ENCODE peak calls at places on chromosome 5, in nine cellular contexts. I, Q, V, T, G, M, A, F and L are unnamed samples.

GRCh38 chr5:142181096-142181495 is 72.5 kb downstream of the NDFIP1 start:
- DNase-seq in G (no peak), Q (no peak), T (no peak), A (no peak), F (no peak), V (no peak), I (no peak), M (no peak), L (no peak)

GRCh38 chr5:170449232-170449631 is 54.6 kb upstream of the KCNIP1 start:
- DNase-seq in A (no peak), F (no peak), G (no peak), T (no peak), Q (no peak), M (no peak), V (no peak), I (no peak), L (no peak)

GRCh38 chr5:171721469-171721868 is 64.1 kb upstream of the SMIM23 start:
- DNase-seq in F (no peak), V (no peak), A (no peak), I (no peak), Q (no peak), G (no peak), M (no peak), T (no peak), L (no peak)

GRCh38 chr5:658103-658502 is 35.0 kb downstream of the TPPP start:
- DNase-seq in F (no peak), V (peak), I (no peak), Q (no peak), G (no peak), A (no peak), T (no peak), M (no peak), L (no peak)

GRCh38 chr5:110086658-110087388 is 397.1 kb downstream of the MAN2A1 start:
- DNase-seq in Q (peak), M (peak), V (peak), G (peak), I (no peak), F (no peak), A (no peak), T (no peak), L (peak)

GRCh38 chr5:140253985-140254384 is 48.9 kb downstream of the PFDN1 start:
- DNase-seq in M (no peak), Q (no peak), F (no peak), A (no peak), V (peak), G (no peak), T (no peak), I (no peak), L (peak)

GRCh38 chr5:65244031-65244430 is 237.7 kb downstream of the ADAMTS6 start:
- DNase-seq in A (no peak), Q (no peak), V (no peak), T (no peak), F (no peak), G (no peak), M (no peak), I (no peak), L (no peak)

GRCh38 chr5:150692276-150692675 is 8.6 kb downstream of the RBM22 start:
- DNase-seq in G (no peak), M (no peak), Q (no peak), V (no peak), F (no peak), A (no peak), I (no peak), T (no peak), L (no peak)

GRCh38 chr5:135149956-135150723 is 116.1 kb upstream of the PITX1 start:
- DNase-seq in A (peak), Q (no peak), T (no peak), I (no peak), M (no peak), F (no peak), V (no peak), G (no peak), L (no peak)

GRCh38 chr5:79093762-79094161 is 17.8 kb upstream of the BHMT start:
- DNase-seq in F (no peak), Q (no peak), V (no peak), I (no peak), A (peak), M (no peak), G (no peak), T (no peak), L (no peak)

GRCh38 chr5:125198270-125198974 is 452.0 kb upstream of the ZNF608 start:
- DNase-seq in Q (peak), A (peak), I (peak), M (no peak), G (no peak), F (peak), T (no peak), V (peak), L (peak)

GRCh38 chr5:159010611-159011497 is 88.9 kb downstream of the EBF1 start:
- DNase-seq in Q (peak), V (no peak), G (no peak), M (no peak), F (no peak), I (peak), A (no peak), T (no peak), L (peak)

GRCh38 chr5:157597277-157597676 is 21.7 kb upstream of the ADAM19 start:
- DNase-seq in V (no peak), A (no peak), F (peak), G (no peak), M (no peak), Q (no peak), T (no peak), I (peak), L (no peak)

GRCh38 chr5:115461506-115462290 is 82.9 kb downstream of the FEM1C start:
- DNase-seq in F (no peak), V (peak), Q (no peak), A (no peak), T (no peak), M (peak), I (no peak), G (no peak), L (peak)

GRCh38 chr5:37810311-37810710 is 29.5 kb downstream of the GDNF start:
- DNase-seq in V (peak), M (no peak), T (no peak), Q (no peak), G (no peak), F (no peak), A (no peak), I (no peak), L (peak)

GRCh38 chr5:142753114-142753764 is 16.9 kb upstream of the ARHGAP26 start:
- DNase-seq in T (no peak), F (no peak), I (no peak), M (no peak), V (no peak), G (no peak), A (no peak), Q (no peak), L (peak)

GRCh38 chr5:116571568-116572321 is 2.9 kb downstream of the SEMA6A start:
- DNase-seq in A (peak), Q (no peak), V (no peak), T (no peak), F (no peak), M (no peak), G (no peak), I (no peak), L (no peak)

GRCh38 chr5:146007270-146007669 is 70.9 kb downstream of the SH3RF2 start:
- DNase-seq in T (no peak), I (no peak), Q (peak), M (peak), F (no peak), G (no peak), V (peak), A (peak), L (peak)

GRCh38 chr5:180590543-180591248 is 603 bp downstream of the SCGB3A1 start:
- DNase-seq in T (no peak), V (no peak), Q (no peak), F (no peak), I (no peak), G (no peak), A (no peak), M (no peak), L (no peak)

GRCh38 chr5:154221371-154221896 is 30.9 kb downstream of the GALNT10 start:
- DNase-seq in A (no peak), Q (peak), V (peak), G (peak), I (peak), M (no peak), T (peak), F (no peak), L (peak)

GRCh38 chr5:150001660-150002493 is 1.3 kb downstream of the HMGXB3 start:
- DNase-seq in T (peak), A (peak), G (peak), F (peak), M (peak), Q (peak), V (peak), I (peak), L (peak)

GRCh38 chr5:158886086-158886485 is 213.6 kb downstream of the EBF1 start:
- DNase-seq in T (no peak), G (no peak), A (no peak), V (no peak), Q (no peak), I (no peak), F (no peak), M (no peak), L (no peak)

GRCh38 chr5:173451651-173452050 is 123.4 kb upstream of the STC2 start:
- DNase-seq in G (no peak), A (no peak), V (no peak), T (no peak), F (no peak), M (no peak), I (no peak), Q (no peak), L (peak)

GRCh38 chr5:168987540-168988300 is 313.2 kb downstream of the SLIT3 start:
- DNase-seq in I (peak), Q (peak), T (no peak), F (peak), A (peak), G (no peak), V (peak), M (peak), L (peak)

GRCh38 chr5:127572930-127573329 is 55.5 kb downstream of the PRRC1 start:
- DNase-seq in Q (peak), V (no peak), M (peak), G (no peak), F (no peak), A (peak), T (no peak), I (no peak), L (peak)

GRCh38 chr5:140560227-140560626 is 3.0 kb upstream of the SRA1 start:
- DNase-seq in V (no peak), A (no peak), T (no peak), F (no peak), I (no peak), M (no peak), G (no peak), Q (no peak), L (no peak)

GRCh38 chr5:55773057-55773456 is 35.2 kb downstream of the DDX4 start:
- DNase-seq in V (no peak), I (no peak), T (no peak), G (no peak), A (no peak), Q (no peak), M (no peak), F (peak), L (no peak)

GRCh38 chr5:14958196-14958595 is 86.6 kb upstream of the ANKH start:
- DNase-seq in Q (no peak), I (no peak), G (no peak), F (no peak), A (no peak), M (no peak), V (no peak), T (no peak), L (peak)

GRCh38 chr5:127950707-127951356 is 132.7 kb upstream of the SLC12A2 start:
- DNase-seq in Q (no peak), F (no peak), I (no peak), G (no peak), T (no peak), M (no peak), V (no peak), A (peak), L (no peak)